ENCODE peak calls at places on chromosomes 1 and 21, in seven cellular contexts. P, X, H, G, F, B and S are unnamed samples.

GRCh38 chr1:159860456-159860855 is 2.0 kb downstream of the VSIG8 start:
- ATAC-seq in G (peak; percentile 36), H (no peak), B (peak; percentile 58), X (peak; percentile 18), F (no peak), P (no peak), S (no peak)

GRCh38 chr1:48596036-48596435 is 124.0 kb upstream of the SPATA6 start:
- ATAC-seq in P (no peak), X (no peak), B (no peak), G (no peak), H (no peak), F (no peak), S (no peak)

GRCh38 chr1:174875306-174875705 is 124.4 kb upstream of the CACYBP start:
- ATAC-seq in G (no peak), B (no peak), H (no peak), F (peak; percentile 37), P (no peak), X (no peak), S (peak; percentile 34)

GRCh38 chr21:32726742-32727477 is 903 bp downstream of the SYNJ1 start:
- ATAC-seq in B (peak; percentile 20), H (no peak), X (peak; percentile 26), P (no peak), F (peak; percentile 6), G (peak; percentile 16), S (peak; percentile 7)

GRCh38 chr1:206751891-206752290 is 18.7 kb upstream of the IL19 start:
- ATAC-seq in B (no peak), X (no peak), F (no peak), G (no peak), P (no peak), H (no peak), S (no peak)

GRCh38 chr1:32540589-32540988 is 1.4 kb downstream of the ZBTB8A start:
- ATAC-seq in X (no peak), B (no peak), G (no peak), F (no peak), H (no peak), P (no peak), S (no peak)

GRCh38 chr1:112714313-112715263 is 544 bp downstream of the PPM1J start:
- ATAC-seq in B (peak; percentile 17), H (no peak), F (peak; percentile 1), G (peak; percentile 33), X (peak; percentile 9), P (no peak), S (no peak)

GRCh38 chr1:245014247-245015029 is 140.3 kb upstream of the KIF26B start:
- ATAC-seq in H (no peak), F (no peak), G (no peak), X (no peak), B (no peak), P (no peak), S (no peak)

GRCh38 chr1:67908260-67908936 is 75.1 kb upstream of the GNG12 start:
- ATAC-seq in H (no peak), G (peak; percentile 44), X (no peak), F (no peak), B (no peak), P (no peak), S (no peak)

GRCh38 chr1:117512728-117513321 is 93.0 kb upstream of the TENT5C start:
- ATAC-seq in H (no peak), B (peak; percentile 50), X (no peak), P (peak; percentile 33), F (no peak), G (peak; percentile 72), S (no peak)

GRCh38 chr1:206945779-206946178 is 487 bp downstream of the PIGR start:
- ATAC-seq in H (no peak), X (no peak), G (no peak), F (no peak), B (no peak), P (no peak), S (no peak)